ENCODE peak calls at places on chromosomes 4 and X, in five cellular contexts. B, D, Y, V and J are unnamed samples.
A peak's percentile ranks its signal among the peaks of the same experiment; 100 is the strongest.

GRCh38 chr4:102299708-102300107 is 45.6 kb downstream of the SLC39A8 start:
- DNase-seq in V (peak; percentile 31), Y (peak; percentile 76), D (peak; percentile 54), B (no peak), J (peak; percentile 7)

GRCh38 chr4:78653655-78654054 is 102.1 kb downstream of the ANXA3 start:
- DNase-seq in Y (no peak), V (no peak), D (peak; percentile 24), B (no peak), J (no peak)

GRCh38 chr4:7392438-7393374 is 42.0 kb downstream of the PSAPL1 start:
- DNase-seq in B (no peak), V (no peak), Y (no peak), D (peak; percentile 87), J (no peak)

GRCh38 chrX:95056901-95057300 is 1382.9 kb downstream of the FAM133A start:
- DNase-seq in B (no peak), D (peak; percentile 1), V (no peak), Y (no peak), J (no peak)

GRCh38 chr4:2250764-2251072 is 8.8 kb upstream of the HAUS3 start:
- DNase-seq in D (no peak), B (no peak), V (no peak), Y (no peak), J (no peak)

GRCh38 chrX:84064164-84064563 is 123.8 kb downstream of the RPS6KA6 start:
- DNase-seq in D (no peak), B (no peak), V (no peak), Y (no peak), J (no peak)

GRCh38 chrX:150731795-150732194 is 38.6 kb downstream of the MTMR1 start:
- DNase-seq in V (no peak), Y (no peak), B (no peak), D (peak; percentile 1), J (peak; percentile 9)

GRCh38 chr4:98796986-98797385 is 131.9 kb downstream of the EIF4E start:
- DNase-seq in V (no peak), Y (no peak), B (no peak), D (no peak), J (no peak)

GRCh38 chrX:43655961-43656494 is at the start of gene MAOA:
- DNase-seq in D (peak; percentile 69), B (peak; percentile 2), V (peak; percentile 91), Y (peak; percentile 35), J (peak; percentile 4)

GRCh38 chrX:13693341-13693871 is 4.5 kb downstream of the RAB9A start:
- DNase-seq in D (no peak), B (no peak), Y (no peak), V (no peak), J (no peak)

GRCh38 chrX:7985568-7985967 is 58.4 kb upstream of the PNPLA4 start:
- DNase-seq in V (no peak), B (no peak), Y (no peak), D (no peak), J (no peak)

GRCh38 chr4:27429260-27429970 is 568.8 kb downstream of the STIM2 start:
- DNase-seq in Y (no peak), V (no peak), B (no peak), D (no peak), J (no peak)

GRCh38 chr4:8019396-8020365 is 80.0 kb upstream of the AFAP1 start:
- DNase-seq in V (no peak), D (no peak), Y (no peak), B (no peak), J (no peak)

GRCh38 chr4:125368161-125368560 is 53.4 kb downstream of the FAT4 start:
- DNase-seq in V (no peak), D (no peak), B (no peak), Y (no peak), J (no peak)

GRCh38 chrX:153644356-153645125 is 2.5 kb upstream of the DUSP9 start:
- DNase-seq in D (peak; percentile 57), Y (peak; percentile 46), B (no peak), V (no peak), J (no peak)

GRCh38 chr4:56976283-56976877 is 1.0 kb downstream of the NOA1 start:
- DNase-seq in Y (peak; percentile 24), B (no peak), D (peak; percentile 57), V (peak; percentile 43), J (no peak)

GRCh38 chr4:83582289-83582756 is 46.4 kb downstream of the GPAT3 start:
- DNase-seq in V (no peak), B (no peak), Y (no peak), D (no peak), J (no peak)